ENCODE peak calls at places on chromosome 7, in ten cellular contexts. D is CMK, B is hippocampal formation, Z is neural crest cell, T is non-pigmented ciliary epithelial cell, S is lung, N is lower leg skin, W is HS-27A, P is HFFc6, O is cardiac fibroblast. H is an unnamed sample.

GRCh38 chr7:100822236-100823139 is 4.8 kb downstream of the EPHB4 start:
- DNase-seq in D (no peak), B (no peak), Z (no peak), T (no peak), S (no peak), N (no peak), W (no peak), P (no peak), O (no peak), H (no peak)

GRCh38 chr7:158824028-158824427 is 5.3 kb downstream of the ESYT2 start:
- DNase-seq in D (no peak), B (no peak), Z (no peak), T (no peak), S (no peak), N (no peak), W (no peak), P (no peak), O (peak; percentile 38), H (no peak)

GRCh38 chr7:404782-405488 is 114.7 kb downstream of the PDGFA start:
- DNase-seq in D (no peak), B (no peak), Z (no peak), T (no peak), S (no peak), N (peak; percentile 79), W (no peak), P (no peak), O (no peak), H (no peak)

GRCh38 chr7:116521046-116521664 is 3.7 kb upstream of the CAV1 start:
- DNase-seq in D (no peak), B (no peak), Z (no peak), T (no peak), S (no peak), N (no peak), W (no peak), P (no peak), O (peak; percentile 71), H (no peak)

GRCh38 chr7:93148135-93148534 is at the start of gene SAMD9L:
- DNase-seq in D (no peak), B (no peak), Z (no peak), T (no peak), S (no peak), N (no peak), W (no peak), P (no peak), O (peak; percentile 49), H (peak; percentile 33)

GRCh38 chr7:157875230-157876179 is 538.7 kb downstream of the DNAJB6 start:
- DNase-seq in D (peak; percentile 18), B (no peak), Z (peak; percentile 62), T (no peak), S (no peak), N (no peak), W (no peak), P (no peak), O (no peak), H (no peak)

GRCh38 chr7:26005683-26006410 is 146.2 kb upstream of the NFE2L3 start:
- DNase-seq in D (no peak), B (no peak), Z (no peak), T (no peak), S (no peak), N (no peak), W (no peak), P (no peak), O (no peak), H (no peak)

GRCh38 chr7:117110480-117111315 is 157.4 kb downstream of the ST7 start:
- DNase-seq in D (peak; percentile 53), B (no peak), Z (no peak), T (no peak), S (no peak), N (no peak), W (no peak), P (no peak), O (no peak), H (no peak)

GRCh38 chr7:70035509-70035908 is 437.2 kb downstream of the AUTS2 start:
- DNase-seq in D (no peak), B (no peak), Z (no peak), T (no peak), S (no peak), N (no peak), W (no peak), P (no peak), O (no peak), H (no peak)

GRCh38 chr7:103082497-103082896 is 7.6 kb downstream of the ARMC10 start:
- DNase-seq in D (no peak), B (no peak), Z (no peak), T (no peak), S (no peak), N (no peak), W (no peak), P (no peak), O (no peak), H (no peak)

GRCh38 chr7:35261476-35262285 is 7.8 kb upstream of the TBX20 start:
- DNase-seq in D (no peak), B (no peak), Z (no peak), T (no peak), S (no peak), N (no peak), W (no peak), P (no peak), O (no peak), H (no peak)

GRCh38 chr7:11831383-11831726 is 643 bp downstream of the THSD7A start:
- DNase-seq in D (no peak), B (no peak), Z (no peak), T (no peak), S (no peak), N (no peak), W (no peak), P (no peak), O (peak; percentile 38), H (peak; percentile 10)

H was measured in AG20443.